ENCODE peak calls at places on chromosome 7, in nine cellular contexts. V is GM06990, S is Peyer's patch, Q is gastrocnemius medialis, U is AG04449, X is fibroblast of mammary gland, I is A549, L is type B pancreatic cell, K is tibial artery. E is an unnamed sample.

GRCh38 chr7:116511552-116512523 is 12.3 kb downstream of the CAV2 start:
- DNase-seq in I (peak), U (no peak), V (peak), Q (no peak), X (peak), L (no peak), S (peak), K (no peak), E (no peak)

GRCh38 chr7:133582766-133583523 is 330.1 kb downstream of the EXOC4 start:
- DNase-seq in K (no peak), Q (no peak), L (no peak), V (no peak), U (peak), S (no peak), X (peak), I (no peak), E (no peak)

GRCh38 chr7:55878701-55879100 is 8.6 kb upstream of the ZNF713 start:
- DNase-seq in U (no peak), L (no peak), K (no peak), X (no peak), Q (no peak), V (no peak), I (no peak), S (no peak), E (no peak)

GRCh38 chr7:149568218-149568617 is 70.6 kb upstream of the ZNF746 start:
- DNase-seq in X (no peak), L (no peak), V (no peak), K (no peak), S (no peak), Q (no peak), I (no peak), U (no peak), E (no peak)

GRCh38 chr7:51031791-51032484 is 249.2 kb upstream of the GRB10 start:
- DNase-seq in K (no peak), Q (no peak), S (peak), I (no peak), X (no peak), V (no peak), U (no peak), L (no peak), E (no peak)

GRCh38 chr7:142060936-142061335 is 50.6 kb upstream of the MGAM2 start:
- DNase-seq in X (no peak), L (no peak), U (no peak), S (no peak), Q (no peak), I (no peak), V (no peak), K (no peak), E (no peak)

GRCh38 chr7:15305002-15305600 is 256.7 kb downstream of the AGMO start:
- DNase-seq in Q (no peak), U (no peak), K (no peak), V (no peak), I (peak), X (peak), L (no peak), S (peak), E (peak)

GRCh38 chr7:2864999-2865670 is 21.0 kb upstream of the GNA12 start:
- DNase-seq in L (no peak), Q (no peak), K (peak), U (no peak), V (peak), I (peak), S (peak), X (peak), E (peak)

GRCh38 chr7:125563964-125564529 is 634.4 kb upstream of the POT1 start:
- DNase-seq in Q (no peak), I (no peak), X (no peak), L (no peak), V (no peak), K (no peak), S (no peak), U (no peak), E (no peak)

GRCh38 chr7:2641406-2642393 is 9.9 kb downstream of the TTYH3 start:
- DNase-seq in U (peak), K (peak), Q (peak), L (no peak), S (peak), X (peak), V (peak), I (no peak), E (no peak)

GRCh38 chr7:92782236-92782635 is 54.1 kb downstream of the CDK6 start:
- DNase-seq in V (no peak), K (no peak), X (no peak), U (no peak), S (no peak), I (no peak), L (no peak), Q (no peak), E (no peak)

GRCh38 chr7:92781117-92781720 is 55.2 kb downstream of the CDK6 start:
- DNase-seq in Q (no peak), U (no peak), K (no peak), X (peak), I (no peak), L (no peak), S (no peak), V (no peak), E (no peak)

GRCh38 chr7:92782855-92783254 is 53.5 kb downstream of the CDK6 start:
- DNase-seq in X (no peak), V (no peak), L (no peak), K (no peak), I (no peak), U (no peak), S (no peak), Q (no peak), E (no peak)

GRCh38 chr7:92777993-92778392 is 58.4 kb downstream of the CDK6 start:
- DNase-seq in V (no peak), S (no peak), X (no peak), U (no peak), Q (no peak), K (no peak), L (no peak), I (no peak), E (no peak)

DNA sequence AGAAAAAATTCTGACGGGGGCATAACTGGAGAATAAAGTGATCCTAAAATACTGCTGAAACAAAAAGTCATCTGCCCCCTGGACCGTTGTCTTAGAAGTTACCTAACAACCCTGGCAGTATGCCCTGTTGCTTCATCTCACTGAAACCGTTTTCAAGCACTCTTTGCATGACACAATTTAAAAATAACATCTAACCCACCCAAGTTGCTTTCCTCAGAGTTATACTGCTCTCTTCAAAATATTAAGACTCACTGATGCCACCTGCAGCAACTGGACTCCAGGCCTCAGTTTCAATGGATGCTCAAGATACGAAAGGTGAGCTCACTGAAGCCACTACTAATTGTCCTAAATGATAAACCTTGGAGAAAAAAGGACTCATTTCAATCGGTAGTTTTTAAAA is 57.4 kb downstream of the CDK6 start:
- DNase-seq in K (peak), U (peak), Q (peak), I (no peak), V (peak), L (no peak), S (peak), X (peak), E (no peak)
- TF ChIP-seq CTCF in K (no peak), U (no peak), Q (no peak), I (peak), V (peak), L (no peak), S (no peak), X (peak), E (no peak)

GRCh38 chr7:127810691-127811660 is 159.0 kb downstream of the SND1 start:
- DNase-seq in L (no peak), K (no peak), I (no peak), V (no peak), U (no peak), S (no peak), X (no peak), Q (no peak), E (no peak)
- TF ChIP-seq CTCF in L (no peak), K (no peak), I (no peak), V (no peak), U (no peak), S (no peak), X (no peak), Q (no peak), E (no peak)

GRCh38 chr7:433558-433957 is 86.1 kb downstream of the PDGFA start:
- DNase-seq in V (no peak), I (no peak), S (no peak), Q (no peak), U (no peak), K (no peak), L (no peak), X (no peak), E (no peak)

GRCh38 chr7:436367-437128 is 83.1 kb downstream of the PDGFA start:
- DNase-seq in K (no peak), I (no peak), L (no peak), U (no peak), V (no peak), X (no peak), Q (no peak), S (no peak), E (no peak)

GRCh38 chr7:434891-435486 is 84.7 kb downstream of the PDGFA start:
- DNase-seq in S (no peak), Q (no peak), L (no peak), K (no peak), V (no peak), U (no peak), I (no peak), X (no peak), E (no peak)

GRCh38 chr7:437293-438280 is 82.1 kb downstream of the PDGFA start:
- DNase-seq in V (no peak), I (no peak), S (no peak), Q (no peak), X (no peak), K (no peak), U (no peak), L (no peak), E (no peak)

GRCh38 chr7:435518-436366 is 83.9 kb downstream of the PDGFA start:
- DNase-seq in U (no peak), L (no peak), X (peak), S (peak), K (no peak), Q (no peak), I (peak), V (no peak), E (peak)
- TF ChIP-seq CTCF in U (no peak), L (no peak), X (no peak), S (no peak), K (no peak), Q (no peak), I (no peak), V (no peak), E (no peak)

DNA sequence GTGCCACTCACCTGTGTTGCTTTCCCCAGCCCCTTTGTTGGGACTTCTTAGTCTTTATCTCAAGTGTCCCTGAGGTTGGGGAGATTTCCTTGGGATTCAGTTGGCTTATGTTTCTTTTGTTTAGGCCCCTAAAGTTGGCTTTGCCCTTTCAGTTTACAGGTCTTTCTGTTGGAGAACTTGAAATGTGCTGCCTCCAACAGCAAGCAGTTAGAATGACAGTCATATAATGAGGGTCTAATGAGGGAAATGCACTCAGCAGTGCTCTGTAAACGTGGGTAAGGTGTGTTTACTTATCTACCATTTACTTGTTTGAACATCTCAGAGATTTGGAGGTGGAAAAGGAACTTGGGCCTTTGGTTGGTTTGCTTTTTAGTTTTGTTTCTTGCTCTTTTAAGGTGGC is 191.4 kb upstream of the STK17A start:
- DNase-seq in Q (no peak), L (no peak), K (no peak), V (no peak), U (no peak), I (no peak), X (no peak), S (no peak), E (no peak)
- TF ChIP-seq CTCF in Q (no peak), L (peak), K (no peak), V (no peak), U (no peak), I (no peak), X (no peak), S (no peak), E (no peak)

E was measured in Calu3.